ENCODE peak calls at places on chromosome 15, in nine cellular contexts. One of them, this sample, is unnamed.

GRCh38 chr15:45429974-45430792 is 51.8 kb upstream of the GATM start:
- DNase-seq in activated CD8-positive, alpha-beta memory T cell treated with anti-CD3 and anti-CD28 coated beads for 48 hours: peak; percentile 97
- DNase-seq in SK-MEL-5: peak; percentile 57
- DNase-seq in activated CD8-positive, alpha-beta T cell treated with anti-CD3 and anti-CD28 coated beads for 36 hours: peak; percentile 87
- DNase-seq in Daoy: peak; percentile 71
- DNase-seq in amygdala: no peak
- DNase-seq in spleen: peak; percentile 94
- DNase-seq in mammary epithelial cell: peak; percentile 39
- DNase-seq in stimulated activated effector memory CD8-positive, alpha-beta T cell treated with anti-CD3 and anti-CD28 coated beads, Interleukin-12 subunit alpha, Interleukin-12 subunit beta, amount 100 ng/mL, for 72 hours: peak; percentile 95
- DNase-seq in this sample: peak; percentile 92

GRCh38 chr15:34520566-34520965 is 62.9 kb downstream of the GOLGA8B start:
- DNase-seq in mammary epithelial cell: no peak
- DNase-seq in amygdala: no peak
- DNase-seq in SK-MEL-5: no peak
- DNase-seq in activated CD8-positive, alpha-beta memory T cell treated with anti-CD3 and anti-CD28 coated beads for 48 hours: no peak
- DNase-seq in stimulated activated effector memory CD8-positive, alpha-beta T cell treated with anti-CD3 and anti-CD28 coated beads, Interleukin-12 subunit alpha, Interleukin-12 subunit beta, amount 100 ng/mL, for 72 hours: peak; percentile 45
- DNase-seq in activated CD8-positive, alpha-beta T cell treated with anti-CD3 and anti-CD28 coated beads for 36 hours: no peak
- DNase-seq in spleen: no peak
- DNase-seq in Daoy: no peak
- DNase-seq in this sample: no peak

GRCh38 chr15:62964251-62964650 is 78.3 kb upstream of the TPM1 start:
- DNase-seq in stimulated activated effector memory CD8-positive, alpha-beta T cell treated with anti-CD3 and anti-CD28 coated beads, Interleukin-12 subunit alpha, Interleukin-12 subunit beta, amount 100 ng/mL, for 72 hours: no peak
- DNase-seq in spleen: no peak
- DNase-seq in SK-MEL-5: no peak
- DNase-seq in activated CD8-positive, alpha-beta memory T cell treated with anti-CD3 and anti-CD28 coated beads for 48 hours: no peak
- DNase-seq in amygdala: no peak
- DNase-seq in Daoy: no peak
- DNase-seq in mammary epithelial cell: no peak
- DNase-seq in activated CD8-positive, alpha-beta T cell treated with anti-CD3 and anti-CD28 coated beads for 36 hours: no peak
- DNase-seq in this sample: no peak

GRCh38 chr15:74460298-74460697 is 662 bp downstream of the UBL7 start:
- DNase-seq in mammary epithelial cell: no peak
- DNase-seq in activated CD8-positive, alpha-beta T cell treated with anti-CD3 and anti-CD28 coated beads for 36 hours: no peak
- DNase-seq in spleen: no peak
- DNase-seq in stimulated activated effector memory CD8-positive, alpha-beta T cell treated with anti-CD3 and anti-CD28 coated beads, Interleukin-12 subunit alpha, Interleukin-12 subunit beta, amount 100 ng/mL, for 72 hours: no peak
- DNase-seq in activated CD8-positive, alpha-beta memory T cell treated with anti-CD3 and anti-CD28 coated beads for 48 hours: no peak
- DNase-seq in Daoy: no peak
- DNase-seq in amygdala: no peak
- DNase-seq in SK-MEL-5: no peak
- DNase-seq in this sample: no peak

GRCh38 chr15:79091204-79091867 is 756 bp upstream of the RASGRF1 start:
- DNase-seq in mammary epithelial cell: peak; percentile 22
- DNase-seq in activated CD8-positive, alpha-beta T cell treated with anti-CD3 and anti-CD28 coated beads for 36 hours: peak; percentile 51
- DNase-seq in amygdala: no peak
- DNase-seq in Daoy: peak; percentile 23
- DNase-seq in activated CD8-positive, alpha-beta memory T cell treated with anti-CD3 and anti-CD28 coated beads for 48 hours: no peak
- DNase-seq in stimulated activated effector memory CD8-positive, alpha-beta T cell treated with anti-CD3 and anti-CD28 coated beads, Interleukin-12 subunit alpha, Interleukin-12 subunit beta, amount 100 ng/mL, for 72 hours: no peak
- DNase-seq in SK-MEL-5: no peak
- DNase-seq in spleen: no peak
- DNase-seq in this sample: peak; percentile 61

GRCh38 chr15:43168192-43169107 is 16.8 kb upstream of the CCNDBP1 start:
- DNase-seq in stimulated activated effector memory CD8-positive, alpha-beta T cell treated with anti-CD3 and anti-CD28 coated beads, Interleukin-12 subunit alpha, Interleukin-12 subunit beta, amount 100 ng/mL, for 72 hours: no peak
- DNase-seq in Daoy: peak; percentile 47
- DNase-seq in amygdala: no peak
- DNase-seq in SK-MEL-5: peak; percentile 55
- DNase-seq in activated CD8-positive, alpha-beta memory T cell treated with anti-CD3 and anti-CD28 coated beads for 48 hours: no peak
- DNase-seq in mammary epithelial cell: peak; percentile 95
- DNase-seq in spleen: no peak
- DNase-seq in activated CD8-positive, alpha-beta T cell treated with anti-CD3 and anti-CD28 coated beads for 36 hours: no peak
- DNase-seq in this sample: no peak

GRCh38 chr15:33211409-33211808 is 16.9 kb upstream of the FMN1 start:
- DNase-seq in spleen: no peak
- DNase-seq in stimulated activated effector memory CD8-positive, alpha-beta T cell treated with anti-CD3 and anti-CD28 coated beads, Interleukin-12 subunit alpha, Interleukin-12 subunit beta, amount 100 ng/mL, for 72 hours: no peak
- DNase-seq in Daoy: no peak
- DNase-seq in mammary epithelial cell: no peak
- DNase-seq in amygdala: no peak
- DNase-seq in SK-MEL-5: peak; percentile 44
- DNase-seq in activated CD8-positive, alpha-beta T cell treated with anti-CD3 and anti-CD28 coated beads for 36 hours: no peak
- DNase-seq in activated CD8-positive, alpha-beta memory T cell treated with anti-CD3 and anti-CD28 coated beads for 48 hours: no peak
- DNase-seq in this sample: no peak

GRCh38 chr15:42069025-42069424 is 25.3 kb downstream of the PLA2G4D start:
- DNase-seq in activated CD8-positive, alpha-beta memory T cell treated with anti-CD3 and anti-CD28 coated beads for 48 hours: no peak
- DNase-seq in stimulated activated effector memory CD8-positive, alpha-beta T cell treated with anti-CD3 and anti-CD28 coated beads, Interleukin-12 subunit alpha, Interleukin-12 subunit beta, amount 100 ng/mL, for 72 hours: no peak
- DNase-seq in activated CD8-positive, alpha-beta T cell treated with anti-CD3 and anti-CD28 coated beads for 36 hours: no peak
- DNase-seq in SK-MEL-5: no peak
- DNase-seq in mammary epithelial cell: no peak
- DNase-seq in spleen: no peak
- DNase-seq in amygdala: no peak
- DNase-seq in Daoy: no peak
- DNase-seq in this sample: no peak

GRCh38 chr15:52153900-52154895 is 37.0 kb downstream of the GNB5 start:
- DNase-seq in SK-MEL-5: no peak
- DNase-seq in stimulated activated effector memory CD8-positive, alpha-beta T cell treated with anti-CD3 and anti-CD28 coated beads, Interleukin-12 subunit alpha, Interleukin-12 subunit beta, amount 100 ng/mL, for 72 hours: no peak
- DNase-seq in amygdala: no peak
- DNase-seq in activated CD8-positive, alpha-beta memory T cell treated with anti-CD3 and anti-CD28 coated beads for 48 hours: no peak
- DNase-seq in activated CD8-positive, alpha-beta T cell treated with anti-CD3 and anti-CD28 coated beads for 36 hours: no peak
- DNase-seq in Daoy: no peak
- DNase-seq in mammary epithelial cell: no peak
- DNase-seq in spleen: no peak
- DNase-seq in this sample: no peak

GRCh38 chr15:64163662-64164362 is 990 bp upstream of the PPIB start:
- DNase-seq in amygdala: no peak
- DNase-seq in Daoy: no peak
- DNase-seq in activated CD8-positive, alpha-beta T cell treated with anti-CD3 and anti-CD28 coated beads for 36 hours: peak; percentile 28
- DNase-seq in spleen: no peak
- DNase-seq in stimulated activated effector memory CD8-positive, alpha-beta T cell treated with anti-CD3 and anti-CD28 coated beads, Interleukin-12 subunit alpha, Interleukin-12 subunit beta, amount 100 ng/mL, for 72 hours: no peak
- DNase-seq in mammary epithelial cell: peak; percentile 32
- DNase-seq in activated CD8-positive, alpha-beta memory T cell treated with anti-CD3 and anti-CD28 coated beads for 48 hours: no peak
- DNase-seq in SK-MEL-5: peak; percentile 50
- DNase-seq in this sample: peak; percentile 46

GRCh38 chr15:39645138-39645975 is 64.5 kb downstream of the THBS1 start:
- DNase-seq in SK-MEL-5: no peak
- DNase-seq in activated CD8-positive, alpha-beta T cell treated with anti-CD3 and anti-CD28 coated beads for 36 hours: no peak
- DNase-seq in activated CD8-positive, alpha-beta memory T cell treated with anti-CD3 and anti-CD28 coated beads for 48 hours: no peak
- DNase-seq in amygdala: no peak
- DNase-seq in spleen: no peak
- DNase-seq in stimulated activated effector memory CD8-positive, alpha-beta T cell treated with anti-CD3 and anti-CD28 coated beads, Interleukin-12 subunit alpha, Interleukin-12 subunit beta, amount 100 ng/mL, for 72 hours: no peak
- DNase-seq in Daoy: no peak
- DNase-seq in mammary epithelial cell: no peak
- DNase-seq in this sample: no peak

GRCh38 chr15:37517506-37517905 is 416.9 kb upstream of the TMCO5A start:
- DNase-seq in SK-MEL-5: no peak
- DNase-seq in activated CD8-positive, alpha-beta memory T cell treated with anti-CD3 and anti-CD28 coated beads for 48 hours: no peak
- DNase-seq in amygdala: no peak
- DNase-seq in stimulated activated effector memory CD8-positive, alpha-beta T cell treated with anti-CD3 and anti-CD28 coated beads, Interleukin-12 subunit alpha, Interleukin-12 subunit beta, amount 100 ng/mL, for 72 hours: no peak
- DNase-seq in activated CD8-positive, alpha-beta T cell treated with anti-CD3 and anti-CD28 coated beads for 36 hours: no peak
- DNase-seq in mammary epithelial cell: no peak
- DNase-seq in Daoy: no peak
- DNase-seq in spleen: no peak
- DNase-seq in this sample: no peak

GRCh38 chr15:41284425-41285177 is 47.8 kb downstream of the OIP5 start:
- DNase-seq in amygdala: no peak
- DNase-seq in SK-MEL-5: peak; percentile 30
- DNase-seq in activated CD8-positive, alpha-beta T cell treated with anti-CD3 and anti-CD28 coated beads for 36 hours: peak; percentile 4
- DNase-seq in mammary epithelial cell: peak; percentile 23
- DNase-seq in stimulated activated effector memory CD8-positive, alpha-beta T cell treated with anti-CD3 and anti-CD28 coated beads, Interleukin-12 subunit alpha, Interleukin-12 subunit beta, amount 100 ng/mL, for 72 hours: no peak
- DNase-seq in Daoy: peak; percentile 8
- DNase-seq in activated CD8-positive, alpha-beta memory T cell treated with anti-CD3 and anti-CD28 coated beads for 48 hours: no peak
- DNase-seq in spleen: no peak
- DNase-seq in this sample: no peak

GRCh38 chr15:75578206-75578947 is 738 bp downstream of the PTPN9 start:
- DNase-seq in mammary epithelial cell: peak; percentile 14
- DNase-seq in Daoy: peak; percentile 28
- DNase-seq in SK-MEL-5: no peak
- DNase-seq in activated CD8-positive, alpha-beta T cell treated with anti-CD3 and anti-CD28 coated beads for 36 hours: peak; percentile 15
- DNase-seq in stimulated activated effector memory CD8-positive, alpha-beta T cell treated with anti-CD3 and anti-CD28 coated beads, Interleukin-12 subunit alpha, Interleukin-12 subunit beta, amount 100 ng/mL, for 72 hours: peak; percentile 61
- DNase-seq in activated CD8-positive, alpha-beta memory T cell treated with anti-CD3 and anti-CD28 coated beads for 48 hours: peak; percentile 11
- DNase-seq in amygdala: no peak
- DNase-seq in spleen: peak; percentile 89
- DNase-seq in this sample: peak; percentile 46

This sample was measured in activated CD4-positive, alpha-beta T cell treated with anti-CD3 and anti-CD28 coated beads for 36 hours.